ENCODE peak calls at places on chromosomes 7 and 10, in six cellular contexts. G, E, C, J, Y and P are unnamed samples.

GRCh38 chr10:76874151-76874550 is 763.5 kb downstream of the KCNMA1 start:
- DNase-seq in J (no peak), E (no peak), C (no peak), G (no peak), Y (no peak), P (no peak)

GRCh38 chr7:49001610-49002033 is 77.3 kb downstream of the CDC14C start:
- DNase-seq in C (peak; percentile 13), Y (peak; percentile 20), G (peak; percentile 82), E (peak; percentile 24), J (peak; percentile 1), P (no peak)

GRCh38 chr7:132255898-132256297 is 320.4 kb downstream of the PLXNA4 start:
- DNase-seq in G (no peak), J (no peak), Y (peak; percentile 20), E (no peak), C (no peak), P (no peak)

GRCh38 chr10:52853704-52854103 is 81.1 kb upstream of the MBL2 start:
- DNase-seq in J (no peak), Y (no peak), C (no peak), E (no peak), G (no peak), P (no peak)

GRCh38 chr7:93551063-93551895 is 23.2 kb downstream of the CALCR start:
- DNase-seq in C (peak; percentile 15), G (no peak), J (no peak), Y (peak; percentile 17), E (no peak), P (no peak)

GRCh38 chr7:28018446-28018845 is 162.1 kb downstream of the JAZF1 start:
- DNase-seq in G (no peak), J (no peak), Y (no peak), C (no peak), E (no peak), P (no peak)

GRCh38 chr10:299512-299911 is 164.3 kb downstream of the ZMYND11 start:
- DNase-seq in G (no peak), C (no peak), Y (no peak), J (no peak), E (no peak), P (no peak)

GRCh38 chr7:50502001-50502684 is 52.0 kb upstream of the FIGNL1 start:
- DNase-seq in G (no peak), Y (no peak), J (no peak), E (no peak), C (no peak), P (no peak)

GRCh38 chr7:19747740-19748339 is 25.6 kb downstream of the TMEM196 start:
- DNase-seq in J (peak; percentile 4), C (peak; percentile 18), E (no peak), G (no peak), Y (peak; percentile 32), P (no peak)

GRCh38 chr10:565676-566075 is 123.8 kb downstream of the DIP2C start:
- DNase-seq in G (no peak), C (no peak), Y (no peak), E (no peak), J (no peak), P (no peak)

GRCh38 chr7:44381494-44382220 is 56.3 kb upstream of the CAMK2B start:
- DNase-seq in E (no peak), J (no peak), Y (no peak), C (no peak), G (peak; percentile 33), P (no peak)

GRCh38 chr7:114085313-114085591 is 166.4 kb upstream of the PPP1R3A start:
- DNase-seq in J (no peak), C (no peak), Y (no peak), G (no peak), E (no peak), P (no peak)

GRCh38 chr7:21142081-21142480 is 285.8 kb upstream of the SP4 start:
- DNase-seq in C (no peak), G (no peak), Y (no peak), E (no peak), J (no peak), P (no peak)

GRCh38 chr10:22320591-22321155 is at the start of gene BMI1:
- DNase-seq in E (no peak), C (peak; percentile 84), Y (peak; percentile 63), J (no peak), G (peak; percentile 54), P (no peak)

GRCh38 chr10:132806126-132807061 is 20.4 kb upstream of the NKX6-2 start:
- DNase-seq in C (peak; percentile 36), Y (no peak), E (no peak), J (no peak), G (no peak), P (no peak)

GRCh38 chr10:111116762-111117445 is 40.1 kb downstream of the ADRA2A start:
- DNase-seq in G (no peak), E (no peak), C (no peak), J (no peak), Y (no peak), P (no peak)

GRCh38 chr7:66043681-66044497 is 31.7 kb upstream of the ASL start:
- DNase-seq in G (peak; percentile 49), J (peak; percentile 28), E (no peak), C (no peak), Y (no peak), P (peak; percentile 31)

GRCh38 chr7:25950488-25951413 is 201.2 kb upstream of the NFE2L3 start:
- DNase-seq in J (peak; percentile 90), E (peak; percentile 69), G (peak; percentile 94), C (peak; percentile 39), Y (peak; percentile 88), P (peak; percentile 91)

GRCh38 chr10:24381235-24382010 is 172.5 kb downstream of the KIAA1217 start:
- DNase-seq in G (no peak), J (no peak), E (no peak), C (no peak), Y (no peak), P (no peak)

GRCh38 chr7:56157238-56157790 is 41.1 kb upstream of the NUPR2 start:
- DNase-seq in C (no peak), Y (no peak), E (no peak), G (no peak), J (no peak), P (no peak)

GRCh38 chr7:41232086-41232485 is 470.8 kb downstream of the INHBA start:
- DNase-seq in G (no peak), Y (no peak), C (no peak), J (no peak), E (no peak), P (no peak)

GRCh38 chr10:62239994-62240393 is 28.6 kb downstream of the RTKN2 start:
- DNase-seq in Y (no peak), E (no peak), J (no peak), C (no peak), G (no peak), P (no peak)

GRCh38 chr7:32049599-32049998 is 20.6 kb downstream of the PDE1C start:
- DNase-seq in G (no peak), J (no peak), C (no peak), E (no peak), Y (no peak), P (no peak)
- TF ChIP-seq POLR2AphosphoS5 in G (no peak), J (no peak), C (no peak), E (no peak), Y (no peak), P (no peak)

GRCh38 chr7:158761945-158762344 is 57.3 kb upstream of the NCAPG2 start:
- DNase-seq in J (no peak), E (no peak), G (peak; percentile 37), C (no peak), Y (no peak), P (no peak)

GRCh38 chr7:158760936-158761335 is 56.3 kb upstream of the NCAPG2 start:
- DNase-seq in C (no peak), Y (peak; percentile 15), G (peak; percentile 38), J (no peak), E (no peak), P (no peak)

GRCh38 chr7:158765020-158765419 is 60.4 kb upstream of the NCAPG2 start:
- DNase-seq in Y (no peak), G (no peak), C (no peak), E (no peak), J (no peak), P (no peak)

GRCh38 chr7:158760445-158760764 is 55.8 kb upstream of the NCAPG2 start:
- DNase-seq in C (no peak), J (no peak), Y (no peak), G (no peak), E (no peak), P (no peak)

DNA sequence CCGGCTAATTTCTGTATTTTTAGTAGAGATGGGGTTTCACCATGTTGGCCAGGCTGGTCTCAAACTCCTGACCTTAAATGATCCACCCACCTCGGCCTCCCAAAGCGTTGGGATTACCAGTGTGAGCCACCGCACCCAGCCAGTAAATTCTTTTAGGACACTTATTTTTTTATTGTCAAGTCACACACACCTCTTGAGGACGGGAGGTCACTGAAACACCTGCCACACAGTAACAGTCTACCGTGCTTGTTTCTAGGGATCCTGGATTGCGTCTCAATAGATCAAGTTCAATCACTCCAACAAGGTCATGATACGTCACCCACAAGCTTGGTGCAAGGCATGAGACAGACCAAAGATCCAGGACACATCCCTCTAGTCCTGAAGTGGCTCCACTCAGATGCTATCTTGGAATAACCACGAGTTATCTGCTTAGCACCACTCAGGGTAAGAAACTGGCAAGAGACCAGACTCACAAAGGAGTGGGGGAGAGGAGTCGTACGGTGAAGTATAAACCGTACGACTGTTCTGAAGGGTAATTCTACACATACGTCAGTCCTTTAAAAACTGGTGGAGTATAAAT is 58.9 kb upstream of the NCAPG2 start:
- DNase-seq in E (no peak), G (no peak), Y (no peak), J (no peak), C (no peak), P (no peak)
- TF ChIP-seq TAF1 in E (no peak), G (no peak), Y (no peak), J (no peak), C (no peak), P (no peak)

DNA sequence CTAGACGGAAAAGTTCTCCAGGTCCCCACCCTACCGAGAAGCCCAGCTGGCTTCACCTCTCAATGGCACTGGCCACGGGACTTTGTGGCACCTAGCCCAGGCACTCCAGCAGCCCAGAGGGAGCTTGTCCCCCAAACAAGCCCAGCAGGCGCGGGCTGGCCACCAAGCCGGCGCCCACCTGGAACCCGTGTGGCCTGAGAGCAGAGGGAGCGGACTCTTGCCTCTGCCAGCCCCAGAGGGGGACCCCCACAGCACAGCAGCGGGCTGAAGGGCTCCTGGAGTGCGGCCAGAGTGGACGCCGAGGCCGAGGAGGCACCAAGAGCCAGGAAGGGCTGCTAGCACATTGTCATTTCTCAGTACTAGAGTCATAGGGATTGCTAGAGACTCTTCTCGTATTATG is 671.4 kb downstream of the CNTNAP2 start:
- DNase-seq in Y (no peak), C (no peak), J (no peak), G (no peak), E (no peak), P (no peak)
- TF ChIP-seq POLR2A in Y (no peak), C (no peak), J (no peak), G (no peak), E (no peak), P (no peak)

DNA sequence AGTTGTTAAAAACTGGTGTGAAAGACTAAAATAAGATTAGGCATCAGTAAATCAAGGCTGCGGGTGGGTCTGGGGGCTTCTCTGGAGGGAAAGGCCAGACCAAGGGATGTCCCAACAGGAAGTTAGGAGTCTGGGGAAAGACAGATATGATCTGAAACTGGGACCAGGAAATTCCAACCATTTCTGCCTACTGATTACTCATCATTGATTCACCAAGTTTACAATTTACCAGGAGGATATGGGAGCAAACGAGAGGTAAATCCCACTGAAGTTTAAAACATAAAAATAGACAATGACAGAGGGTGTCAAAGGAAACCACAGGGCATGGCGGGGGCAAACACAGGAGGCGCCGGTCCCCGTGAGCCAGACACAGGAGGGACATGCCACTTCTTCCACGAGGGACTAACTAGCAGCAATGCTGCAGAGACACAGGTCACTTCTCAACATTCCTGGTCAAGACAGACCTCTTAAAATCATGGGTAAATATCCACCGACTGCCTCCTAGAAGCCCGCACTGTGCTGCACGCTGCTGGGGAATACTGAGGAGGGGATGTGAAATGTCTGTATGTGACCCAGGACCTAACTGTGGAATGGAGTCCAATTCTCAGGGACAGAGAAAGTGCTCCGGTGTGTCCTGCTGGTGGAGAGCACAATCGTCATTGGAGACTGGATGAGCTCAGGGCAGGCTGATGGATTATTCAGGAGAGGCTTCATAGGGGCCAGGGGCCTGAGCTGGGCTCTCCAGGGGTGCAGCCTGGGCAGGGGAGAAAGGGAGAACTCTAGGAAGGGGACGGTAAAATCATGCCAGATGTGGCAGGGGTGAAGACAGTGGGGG is 153.4 kb upstream of the KLF14 start:
- DNase-seq in Y (peak; percentile 56), C (no peak), E (no peak), J (no peak), G (peak; percentile 14), P (no peak)
- TF ChIP-seq POLR2AphosphoS5 in Y (no peak), C (no peak), E (no peak), J (no peak), G (no peak), P (no peak)